ENCODE peak calls at places on chromosome 4, in four cellular contexts. U is Caki2, O is psoas muscle, M is pancreas. G is an unnamed sample.

GRCh38 chr4:139663561-139664138 is 2.0 kb upstream of the MGST2 start:
- DNase-seq in U (no peak), O (no peak), M (no peak), G (no peak)

GRCh38 chr4:132227349-132228165 is 921.5 kb upstream of the PCDH10 start:
- DNase-seq in U (no peak), O (peak), M (peak), G (no peak)

GRCh38 chr4:20305976-20306375 is 54.3 kb downstream of the SLIT2 start:
- DNase-seq in U (peak), O (no peak), M (no peak), G (no peak)

GRCh38 chr4:47839259-47839658 is 1.4 kb upstream of the CORIN start:
- DNase-seq in U (no peak), O (no peak), M (no peak), G (no peak)

GRCh38 chr4:68372588-68372987 is 22.7 kb upstream of the YTHDC1 start:
- DNase-seq in U (no peak), O (no peak), M (no peak), G (no peak)

GRCh38 chr4:119525771-119526712 is 102.6 kb downstream of the PDE5A start:
- DNase-seq in U (no peak), O (no peak), M (no peak), G (no peak)

GRCh38 chr4:86338989-86339388 is 20.9 kb downstream of the MAPK10 start:
- DNase-seq in U (peak), O (no peak), M (no peak), G (no peak)

GRCh38 chr4:36511785-36512184 is 230.4 kb downstream of the DTHD1 start:
- DNase-seq in U (no peak), O (no peak), M (no peak), G (no peak)

GRCh38 chr4:7898385-7898784 is 41.3 kb downstream of the AFAP1 start:
- DNase-seq in U (no peak), O (no peak), M (no peak), G (no peak)

GRCh38 chr4:146506272-146506671 is 15.5 kb downstream of the SLC10A7 start:
- DNase-seq in U (no peak), O (no peak), M (no peak), G (no peak)

GRCh38 chr4:185421366-185422124 is 4.2 kb downstream of the UFSP2 start:
- DNase-seq in U (no peak), O (no peak), M (no peak), G (no peak)

GRCh38 chr4:112075129-112075753 is 70.0 kb upstream of the FAM241A start:
- DNase-seq in U (peak), O (no peak), M (no peak), G (peak)

GRCh38 chr4:98027827-98028226 is 115.4 kb downstream of the STPG2 start:
- DNase-seq in U (peak), O (no peak), M (no peak), G (no peak)

GRCh38 chr4:152281822-152282221 is 254.1 kb downstream of the FBXW7 start:
- DNase-seq in U (no peak), O (no peak), M (no peak), G (no peak)

GRCh38 chr4:46404961-46405360 is 15.0 kb upstream of the GABRA2 start:
- DNase-seq in U (no peak), O (no peak), M (no peak), G (no peak)

GRCh38 chr4:88196523-88197185 is 38.2 kb upstream of the ABCG2 start:
- DNase-seq in U (no peak), O (no peak), M (no peak), G (no peak)

GRCh38 chr4:153346563-153346962 is 2.1 kb downstream of the MND1 start:
- DNase-seq in U (no peak), O (no peak), M (no peak), G (no peak)

GRCh38 chr4:135598151-135598550 is 1396.6 kb upstream of the PABPC4L start:
- DNase-seq in U (no peak), O (no peak), M (no peak), G (no peak)

GRCh38 chr4:173191623-173192041 is 23.0 kb downstream of the GALNT7 start:
- DNase-seq in U (peak), O (no peak), M (no peak), G (no peak)